ENCODE peak calls at places on chromosomes 5 and 9, in seven cellular contexts. I, J, Z, V, A, X and P are unnamed samples.

GRCh38 chr9:130112244-130113151 is 58.8 kb downstream of the GPR107 start:
- DNase-seq in J (no peak), I (no peak), V (no peak), X (no peak), Z (no peak), A (no peak), P (no peak)

GRCh38 chr5:102511666-102512065 is 12.9 kb upstream of the SLCO6A1 start:
- DNase-seq in V (no peak), Z (no peak), I (no peak), A (no peak), J (no peak), X (no peak), P (no peak)

GRCh38 chr5:72187388-72188070 is 80.3 kb downstream of the MAP1B start:
- DNase-seq in V (no peak), I (peak; percentile 53), A (no peak), X (no peak), J (no peak), Z (no peak), P (no peak)

GRCh38 chr9:79257215-79257614 is 314.6 kb upstream of the TLE4 start:
- DNase-seq in I (no peak), X (no peak), A (no peak), J (no peak), V (no peak), Z (no peak), P (peak; percentile 5)

GRCh38 chr9:69155341-69156030 is 18.6 kb upstream of the TJP2 start:
- DNase-seq in V (no peak), X (no peak), J (no peak), I (no peak), A (no peak), Z (no peak), P (no peak)

GRCh38 chr5:69308046-69308553 is 24.5 kb downstream of the CCDC125 start:
- DNase-seq in I (no peak), Z (no peak), X (no peak), V (no peak), J (no peak), A (no peak), P (no peak)

GRCh38 chr9:15972760-15973159 is 419.9 kb downstream of the CCDC171 start:
- DNase-seq in I (no peak), X (no peak), J (no peak), Z (no peak), A (no peak), V (no peak), P (no peak)

GRCh38 chr9:107481035-107481434 is 8.5 kb downstream of the KLF4 start:
- DNase-seq in Z (no peak), X (no peak), V (no peak), A (no peak), J (no peak), I (no peak), P (no peak)

GRCh38 chr9:101620452-101620851 is 25.7 kb upstream of the PPP3R2 start:
- DNase-seq in Z (no peak), A (no peak), J (no peak), X (no peak), I (no peak), V (no peak), P (no peak)

GRCh38 chr9:19161257-19162025 is 34.1 kb upstream of the PLIN2 start:
- DNase-seq in V (no peak), Z (peak; percentile 76), A (peak; percentile 74), X (peak; percentile 100), J (no peak), I (peak; percentile 20), P (no peak)

GRCh38 chr5:39053189-39053588 is 21.0 kb downstream of the RICTOR start:
- DNase-seq in X (no peak), J (no peak), I (no peak), V (no peak), A (no peak), Z (no peak), P (no peak)

GRCh38 chr5:178346607-178347334 is 114.2 kb upstream of the PHYKPL start:
- DNase-seq in V (no peak), A (no peak), Z (no peak), I (no peak), J (no peak), X (no peak), P (no peak)

GRCh38 chr5:80299601-80300000 is 20.2 kb upstream of the SPZ1 start:
- DNase-seq in V (no peak), J (no peak), I (no peak), Z (no peak), X (no peak), A (no peak), P (no peak)

GRCh38 chr5:162372265-162372664 is 304.7 kb downstream of the GABRG2 start:
- DNase-seq in A (no peak), I (no peak), V (peak; percentile 47), X (no peak), Z (no peak), J (no peak), P (no peak)

GRCh38 chr5:141362719-141363118 is 1.2 kb upstream of the PCDHGA5 start:
- DNase-seq in Z (no peak), X (no peak), V (no peak), I (no peak), J (no peak), A (no peak), P (no peak)

GRCh38 chr5:173765030-173765644 is 123.0 kb upstream of the CPEB4 start:
- DNase-seq in I (no peak), A (no peak), X (no peak), Z (no peak), J (no peak), V (no peak), P (no peak)

GRCh38 chr9:124242331-124243194 is 15.2 kb upstream of the NEK6 start:
- DNase-seq in A (no peak), I (no peak), X (no peak), V (peak; percentile 67), Z (no peak), J (no peak), P (no peak)

GRCh38 chr5:42951847-42952411 is 88.2 kb downstream of the ANXA2R start:
- DNase-seq in A (no peak), I (no peak), V (no peak), X (no peak), J (peak; percentile 24), Z (no peak), P (no peak)

GRCh38 chr9:101226803-101227202 is 158.0 kb downstream of the BAAT start:
- DNase-seq in J (no peak), I (no peak), X (peak; percentile 55), Z (peak; percentile 2), A (no peak), V (no peak), P (no peak)

GRCh38 chr5:157651623-157652376 is 438 bp downstream of the SOX30 start:
- DNase-seq in J (no peak), I (no peak), V (peak; percentile 55), X (no peak), A (peak; percentile 21), Z (no peak), P (no peak)

GRCh38 chr5:151696470-151697061 is 9.9 kb upstream of the SPARC start:
- DNase-seq in I (no peak), A (no peak), Z (no peak), J (no peak), X (no peak), V (peak; percentile 60), P (no peak)

GRCh38 chr9:71760901-71761300 is 7.4 kb downstream of the CEMIP2 start:
- DNase-seq in J (no peak), A (no peak), X (peak; percentile 32), I (no peak), Z (no peak), V (no peak), P (no peak)

GRCh38 chr9:23830459-23830805 is 4.4 kb upstream of the ELAVL2 start:
- DNase-seq in V (no peak), X (no peak), A (no peak), J (no peak), I (no peak), Z (no peak), P (no peak)

GRCh38 chr5:174610968-174611367 is 113.4 kb upstream of the MSX2 start:
- DNase-seq in I (no peak), V (no peak), X (no peak), Z (no peak), A (no peak), J (no peak), P (peak; percentile 81)

GRCh38 chr5:131394128-131394527 is 130.3 kb downstream of the CDC42SE2 start:
- DNase-seq in A (peak; percentile 66), J (no peak), X (no peak), V (no peak), I (no peak), Z (no peak), P (no peak)

GRCh38 chr9:16214677-16215076 is 655.8 kb downstream of the BNC2 start:
- DNase-seq in J (no peak), I (no peak), Z (no peak), A (no peak), V (no peak), X (no peak), P (no peak)

GRCh38 chr5:52743970-52744369 is 43.7 kb upstream of the ITGA1 start:
- DNase-seq in J (no peak), Z (no peak), A (no peak), X (no peak), V (no peak), I (no peak), P (no peak)

GRCh38 chr5:132495063-132495671 is 4.6 kb upstream of the IRF1 start:
- DNase-seq in V (peak; percentile 39), X (no peak), J (no peak), Z (no peak), A (no peak), I (no peak), P (no peak)
- TF ChIP-seq JUND in V (no peak), X (no peak), J (no peak), Z (no peak), A (no peak), I (no peak), P (no peak)

DNA sequence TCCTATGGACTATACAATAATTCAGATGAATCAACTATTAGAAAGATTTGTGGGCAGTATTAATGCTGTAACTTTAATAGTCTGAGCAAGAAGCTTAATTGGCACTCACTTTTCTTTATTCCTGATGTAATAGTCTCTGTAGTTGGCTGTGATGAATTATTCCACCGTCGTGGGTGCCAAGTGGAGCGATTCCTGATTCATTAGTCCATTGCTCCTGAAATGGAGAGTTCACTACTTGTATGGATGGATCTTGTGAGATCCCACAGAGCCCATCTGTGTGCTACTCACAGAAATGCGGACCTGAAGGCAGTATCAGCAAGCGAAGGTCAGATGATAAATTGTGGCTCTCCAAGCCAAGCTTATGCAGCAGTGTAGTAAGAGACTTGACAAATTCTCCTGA is 212.2 kb downstream of the CHSY3 start:
- DNase-seq in A (no peak), Z (no peak), V (no peak), X (no peak), J (no peak), I (no peak), P (no peak)
- TF ChIP-seq JUND in A (no peak), Z (no peak), V (no peak), X (no peak), J (no peak), I (no peak), P (no peak)

DNA sequence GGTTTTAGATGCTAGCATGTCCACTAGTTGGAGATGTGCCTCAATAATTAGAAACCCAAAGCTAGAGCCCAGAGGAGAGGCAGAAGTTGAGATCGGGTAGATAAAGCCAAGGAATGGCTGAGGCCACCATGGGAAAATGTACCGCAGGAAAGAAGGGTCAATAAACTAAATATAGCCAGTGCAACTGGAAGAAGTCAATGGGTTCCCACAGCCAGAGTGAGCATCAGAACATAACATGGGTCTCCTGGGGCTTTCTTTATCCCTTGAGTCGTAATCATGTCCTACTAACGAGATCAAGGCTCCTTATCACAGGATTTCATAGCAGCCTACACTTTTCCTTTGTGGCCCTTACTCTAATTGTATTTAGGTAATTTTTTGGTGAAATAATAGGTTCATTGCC is 61.7 kb downstream of the FRMD3 start:
- DNase-seq in Z (no peak), V (no peak), X (no peak), I (no peak), J (no peak), A (no peak), P (no peak)
- TF ChIP-seq JUND in Z (no peak), V (no peak), X (no peak), I (no peak), J (no peak), A (no peak), P (no peak)

GRCh38 chr5:73295447-73295846 is 122.5 kb downstream of the TMEM174 start:
- DNase-seq in X (no peak), J (no peak), A (no peak), Z (no peak), I (no peak), V (no peak), P (peak; percentile 59)
- TF ChIP-seq JUND in X (no peak), J (no peak), A (no peak), Z (no peak), I (no peak), V (no peak), P (no peak)